ENCODE peak calls at places on chromosomes 6 and 20, in four cellular contexts. P is aorta; S is NB4; C is activated T-helper 1 cell treated with anti-CD3 and anti-CD28 coated beads, Interleukin-12 subunit alpha, Interleukin-12 subunit beta, Interleukin-2, Interleukin-4 antibody, amounts not matched to agents 30 ng/mL and 10 ng/mL and 1 ng/mL, durations not matched to agents 14 hours and 24 hours and 36 hours. I is an unnamed sample.

GRCh38 chr6:100881707-100882040 is 545 bp upstream of the ASCC3 start:
- DNase-seq in P (no peak), S (peak), C (no peak), I (no peak)

GRCh38 chr20:59010321-59010994 is 3.4 kb upstream of the CTSZ start:
- DNase-seq in P (peak), S (no peak), C (no peak), I (no peak)

GRCh38 chr6:84220809-84221409 is 6.5 kb downstream of the CEP162 start:
- DNase-seq in P (no peak), S (peak), C (no peak), I (no peak)

GRCh38 chr6:77463881-77464867 is 883 bp upstream of the HTR1B start:
- DNase-seq in P (peak), S (no peak), C (no peak), I (no peak)

GRCh38 chr6:3965071-3965718 is 113.7 kb downstream of the FAM217A start:
- DNase-seq in P (no peak), S (peak), C (no peak), I (no peak)

GRCh38 chr6:105799051-105799450 is 287.1 kb upstream of the PRDM1 start:
- DNase-seq in P (no peak), S (peak), C (no peak), I (peak)

GRCh38 chr6:128521302-128521632 is 868 bp upstream of the PTPRK start:
- DNase-seq in P (no peak), S (no peak), C (no peak), I (no peak)

GRCh38 chr6:124869412-124869811 is 92.8 kb upstream of the RNF217 start:
- DNase-seq in P (no peak), S (no peak), C (no peak), I (no peak)

GRCh38 chr20:58021481-58021880 is 207.0 kb downstream of the ANKRD60 start:
- DNase-seq in P (peak), S (peak), C (no peak), I (no peak)

GRCh38 chr6:31402324-31403282 is 792 bp upstream of the MICA start:
- DNase-seq in P (peak), S (no peak), C (peak), I (no peak)

GRCh38 chr6:33761922-33762629 is 15.4 kb upstream of the IP6K3 start:
- DNase-seq in P (peak), S (peak), C (peak), I (peak)

GRCh38 chr6:105105094-105105493 is 74.7 kb downstream of the POPDC3 start:
- DNase-seq in P (no peak), S (no peak), C (no peak), I (no peak)

GRCh38 chr6:43669050-43669921 is 18.3 kb downstream of the MRPS18A start:
- DNase-seq in P (peak), S (no peak), C (no peak), I (no peak)

GRCh38 chr6:16822975-16823374 is 61.7 kb upstream of the ATXN1 start:
- DNase-seq in P (no peak), S (no peak), C (no peak), I (no peak)

GRCh38 chr6:43878823-43879495 is 108.9 kb downstream of the VEGFA start:
- DNase-seq in P (no peak), S (peak), C (no peak), I (no peak)

GRCh38 chr6:69957990-69958559 is 91.7 kb downstream of the COL19A1 start:
- DNase-seq in P (no peak), S (no peak), C (no peak), I (no peak)

GRCh38 chr20:8432435-8433148 is 300.5 kb downstream of the PLCB1 start:
- DNase-seq in P (no peak), S (no peak), C (no peak), I (no peak)

I was measured in GDM1.